ENCODE peak calls at places on chromosome 20, in five cellular contexts. D is KG1; B is stimulated activated CD8-positive, alpha-beta memory T cell treated with anti-CD3 and anti-CD28 coated beads, Interleukin-2, amount 100 ng/mL, for 1 hour; Q is AG09319; V is T-cell. M is an unnamed sample.

GRCh38 chr20:8602389-8603116 is 466.3 kb upstream of the PLCB4 start:
- DNase-seq in D (peak), B (no peak), Q (no peak), V (no peak), M (no peak)

GRCh38 chr20:43916073-43916874 is 1.6 kb downstream of the TOX2 start:
- DNase-seq in D (no peak), B (no peak), Q (no peak), V (no peak), M (no peak)

GRCh38 chr20:33709398-33709797 is 10.7 kb downstream of the PXMP4 start:
- DNase-seq in D (no peak), B (no peak), Q (no peak), V (no peak), M (no peak)

GRCh38 chr20:57251949-57252348 is 14.5 kb downstream of the BMP7 start:
- DNase-seq in D (no peak), B (no peak), Q (no peak), V (no peak), M (no peak)

GRCh38 chr20:64080013-64080812 is at the start of gene OPRL1:
- DNase-seq in D (no peak), B (no peak), Q (no peak), V (peak), M (no peak)

GRCh38 chr20:59398552-59399265 is 98.3 kb downstream of the EDN3 start:
- DNase-seq in D (no peak), B (no peak), Q (no peak), V (no peak), M (no peak)

GRCh38 chr20:58987790-58988564 is 6.9 kb downstream of the NELFCD start:
- DNase-seq in D (no peak), B (no peak), Q (no peak), V (no peak), M (no peak)

GRCh38 chr20:3406481-3407425 is 716 bp downstream of the DNAAF9 start:
- DNase-seq in D (no peak), B (no peak), Q (no peak), V (no peak), M (no peak)

GRCh38 chr20:48623176-48623905 is 204.5 kb downstream of the PREX1 start:
- DNase-seq in D (no peak), B (no peak), Q (no peak), V (no peak), M (no peak)

GRCh38 chr20:44071526-44072111 is 115.4 kb downstream of the JPH2 start:
- DNase-seq in D (no peak), B (no peak), Q (no peak), V (no peak), M (no peak)

GRCh38 chr20:6269163-6269873 is 146.5 kb upstream of the FERMT1 start:
- DNase-seq in D (no peak), B (no peak), Q (no peak), V (no peak), M (no peak)

GRCh38 chr20:37744347-37744746 is 50.5 kb downstream of the CTNNBL1 start:
- DNase-seq in D (no peak), B (no peak), Q (no peak), V (no peak), M (no peak)

GRCh38 chr20:62027698-62028321 is 37.9 kb downstream of the TAF4 start:
- DNase-seq in D (no peak), B (no peak), Q (no peak), V (no peak), M (peak)

GRCh38 chr20:40160151-40160550 is 528.9 kb downstream of the MAFB start:
- DNase-seq in D (peak), B (no peak), Q (peak), V (no peak), M (peak)

GRCh38 chr20:33769032-33769431 is 37.2 kb downstream of the ZNF341 start:
- DNase-seq in D (no peak), B (no peak), Q (no peak), V (no peak), M (no peak)

GRCh38 chr20:18705906-18706305 is 107.7 kb upstream of the SCP2D1 start:
- DNase-seq in D (no peak), B (no peak), Q (no peak), V (no peak), M (no peak)

GRCh38 chr20:57004416-57004815 is 262.0 kb downstream of the BMP7 start:
- DNase-seq in D (no peak), B (no peak), Q (no peak), V (no peak), M (no peak)

GRCh38 chr20:62123450-62124118 is 1.3 kb downstream of the LSM14B start:
- DNase-seq in D (no peak), B (no peak), Q (no peak), V (no peak), M (no peak)

GRCh38 chr20:41058007-41058673 is 29.5 kb downstream of the TOP1 start:
- DNase-seq in D (no peak), B (no peak), Q (no peak), V (no peak), M (no peak)

GRCh38 chr20:38501858-38502431 is 29.3 kb downstream of the RALGAPB start:
- DNase-seq in D (no peak), B (no peak), Q (no peak), V (no peak), M (no peak)

GRCh38 chr20:57831992-57832585 is 122.3 kb upstream of the PMEPA1 start:
- DNase-seq in D (no peak), B (no peak), Q (no peak), V (no peak), M (no peak)

GRCh38 chr20:32976746-32977145 is 27.5 kb downstream of the SUN5 start:
- DNase-seq in D (no peak), B (no peak), Q (no peak), V (peak), M (no peak)

GRCh38 chr20:53655909-53656652 is 62.4 kb upstream of the ZNF217 start:
- DNase-seq in D (no peak), B (no peak), Q (no peak), V (no peak), M (no peak)

GRCh38 chr20:4728121-4728520 is 6.4 kb downstream of the PRND start:
- DNase-seq in D (no peak), B (no peak), Q (no peak), V (no peak), M (no peak)

GRCh38 chr20:61387204-61387958 is 135.3 kb downstream of the CDH4 start:
- DNase-seq in D (no peak), B (no peak), Q (peak), V (no peak), M (peak)

GRCh38 chr20:41632896-41633295 is 14.7 kb upstream of the CHD6 start:
- DNase-seq in D (no peak), B (no peak), Q (no peak), V (no peak), M (no peak)

GRCh38 chr20:33061626-33062025 is 7.9 kb downstream of the BPIFB3 start:
- DNase-seq in D (no peak), B (no peak), Q (no peak), V (no peak), M (no peak)

GRCh38 chr20:61800359-61801064 is 265.2 kb downstream of the TAF4 start:
- DNase-seq in D (no peak), B (no peak), Q (no peak), V (no peak), M (peak)

GRCh38 chr20:61874421-61875068 is 191.1 kb downstream of the TAF4 start:
- DNase-seq in D (no peak), B (no peak), Q (no peak), V (no peak), M (peak)

GRCh38 chr20:38880952-38881735 is 45.1 kb upstream of the FAM83D start:
- DNase-seq in D (no peak), B (no peak), Q (no peak), V (no peak), M (no peak)